ENCODE peak calls at places on chromosomes 12 and 14, in five cellular contexts. Y is SK-N-SH, C is cardiac muscle cell, U is lung, G is psoas muscle. A is an unnamed sample.

GRCh38 chr12:64633940-64634337 is 23.6 kb downstream of the RASSF3 start:
- DNase-seq in Y (no peak), C (peak; percentile 78), U (peak; percentile 60), G (no peak), A (peak; percentile 51)

GRCh38 chr12:131929530-131930456 is 717 bp downstream of the PUS1 start:
- DNase-seq in Y (peak; percentile 73), C (peak; percentile 20), U (no peak), G (peak; percentile 49), A (peak; percentile 12)

GRCh38 chr12:18432211-18432610 is 170.9 kb downstream of the PIK3C2G start:
- DNase-seq in Y (no peak), C (no peak), U (no peak), G (no peak), A (no peak)

GRCh38 chr14:69951263-69951662 is 72.0 kb downstream of the SMOC1 start:
- DNase-seq in Y (no peak), C (no peak), U (no peak), G (no peak), A (no peak)

GRCh38 chr14:103539056-103539825 is 10.2 kb downstream of the TRMT61A start:
- DNase-seq in Y (no peak), C (no peak), U (no peak), G (peak; percentile 48), A (no peak)

GRCh38 chr12:27272375-27273028 is 28.4 kb downstream of the STK38L start:
- DNase-seq in Y (no peak), C (no peak), U (no peak), G (no peak), A (no peak)

GRCh38 chr12:44873898-44874297 is 2.2 kb downstream of the NELL2 start:
- DNase-seq in Y (peak; percentile 20), C (peak; percentile 8), U (no peak), G (no peak), A (no peak)

GRCh38 chr12:130743606-130744005 is 27.5 kb upstream of the RIMBP2 start:
- DNase-seq in Y (no peak), C (no peak), U (no peak), G (no peak), A (no peak)

GRCh38 chr12:42589465-42590323 is at the start of gene PRICKLE1:
- DNase-seq in Y (peak; percentile 90), C (peak; percentile 72), U (no peak), G (peak; percentile 72), A (peak; percentile 53)

GRCh38 chr12:99529966-99530365 is 117.6 kb upstream of the GARIN6 start:
- DNase-seq in Y (no peak), C (no peak), U (no peak), G (no peak), A (peak; percentile 4)

GRCh38 chr14:84591827-84592540 is 938.0 kb upstream of the FLRT2 start:
- DNase-seq in Y (no peak), C (no peak), U (no peak), G (no peak), A (no peak)

GRCh38 chr12:131362290-131363211 is 348.3 kb upstream of the SFSWAP start:
- DNase-seq in Y (no peak), C (no peak), U (no peak), G (no peak), A (no peak)

GRCh38 chr12:100868487-100868886 is 73.9 kb downstream of the ANO4 start:
- DNase-seq in Y (no peak), C (peak; percentile 34), U (no peak), G (no peak), A (peak; percentile 51)

GRCh38 chr12:29088611-29089219 is 60.4 kb upstream of the FAR2 start:
- DNase-seq in Y (peak; percentile 22), C (peak; percentile 57), U (no peak), G (no peak), A (no peak)

GRCh38 chr14:74763803-74764531 is 851 bp downstream of the YLPM1 start:
- DNase-seq in Y (peak; percentile 28), C (peak; percentile 12), U (no peak), G (no peak), A (peak; percentile 65)

GRCh38 chr12:27031531-27031930 is 9.2 kb downstream of the MED21 start:
- DNase-seq in Y (no peak), C (no peak), U (no peak), G (no peak), A (no peak)

GRCh38 chr12:91381309-91381804 is 198.7 kb upstream of the DCN start:
- DNase-seq in Y (peak; percentile 63), C (peak; percentile 94), U (peak; percentile 54), G (no peak), A (peak; percentile 82)

GRCh38 chr14:55477680-55478079 is 37.3 kb upstream of the TBPL2 start:
- DNase-seq in Y (no peak), C (no peak), U (no peak), G (no peak), A (no peak)

GRCh38 chr12:124928095-124928911 is 13.9 kb upstream of the UBC start:
- DNase-seq in Y (no peak), C (peak; percentile 87), U (peak; percentile 88), G (peak; percentile 92), A (peak; percentile 99)

GRCh38 chr14:94638330-94638729 is 26.1 kb downstream of the SERPINA3 start:
- DNase-seq in Y (no peak), C (no peak), U (no peak), G (no peak), A (no peak)

GRCh38 chr12:1929241-1929984 is 11.0 kb upstream of the CACNA2D4 start:
- DNase-seq in Y (peak; percentile 10), C (no peak), U (no peak), G (peak; percentile 26), A (no peak)

GRCh38 chr12:112303004-112303403 is 79.2 kb downstream of the HECTD4 start:
- DNase-seq in Y (no peak), C (peak; percentile 81), U (no peak), G (no peak), A (peak; percentile 92)

GRCh38 chr12:28975564-28976340 is 173.3 kb upstream of the FAR2 start:
- DNase-seq in Y (no peak), C (no peak), U (no peak), G (no peak), A (no peak)

GRCh38 chr12:55996715-55997534 is at the start of gene SUOX:
- DNase-seq in Y (peak; percentile 96), C (peak; percentile 99), U (peak; percentile 97), G (peak; percentile 98), A (peak; percentile 71)

GRCh38 chr12:107329569-107330324 is 236.4 kb upstream of the CRY1 start:
- DNase-seq in Y (no peak), C (peak; percentile 25), U (no peak), G (no peak), A (peak; percentile 70)

GRCh38 chr14:64220466-64220865 is 73.7 kb downstream of the ESR2 start:
- DNase-seq in Y (no peak), C (peak; percentile 66), U (no peak), G (peak; percentile 94), A (no peak)
- H3K4me1 ChIP-seq in Y (no peaks in the 10 kb centered on the region), C (peaks cover 53% of the 10 kb centered on the region), U (peaks cover 11% of the 10 kb centered on the region), G (peaks cover 62% of the 10 kb centered on the region), A (no peaks in the 10 kb centered on the region)

GRCh38 chr12:23014749-23015148 is 389.8 kb downstream of the ETNK1 start:
- DNase-seq in Y (no peak), C (no peak), U (no peak), G (no peak), A (peak; percentile 34)
- TF ChIP-seq CTCF in Y (no peak), C (no peak), U (no peak), G (no peak), A (peak; percentile 48)

GRCh38 chr12:32134144-32134888 is 27.7 kb downstream of the BICD1 start:
- DNase-seq in Y (peak; percentile 47), C (peak; percentile 43), U (no peak), G (no peak), A (no peak)
- H3K27ac ChIP-seq in Y (peak overlapping the region; percentile 23), C (no peak overlapping the region), U (no peak overlapping the region), G (no peak overlapping the region), A (no peak overlapping the region)

DNA sequence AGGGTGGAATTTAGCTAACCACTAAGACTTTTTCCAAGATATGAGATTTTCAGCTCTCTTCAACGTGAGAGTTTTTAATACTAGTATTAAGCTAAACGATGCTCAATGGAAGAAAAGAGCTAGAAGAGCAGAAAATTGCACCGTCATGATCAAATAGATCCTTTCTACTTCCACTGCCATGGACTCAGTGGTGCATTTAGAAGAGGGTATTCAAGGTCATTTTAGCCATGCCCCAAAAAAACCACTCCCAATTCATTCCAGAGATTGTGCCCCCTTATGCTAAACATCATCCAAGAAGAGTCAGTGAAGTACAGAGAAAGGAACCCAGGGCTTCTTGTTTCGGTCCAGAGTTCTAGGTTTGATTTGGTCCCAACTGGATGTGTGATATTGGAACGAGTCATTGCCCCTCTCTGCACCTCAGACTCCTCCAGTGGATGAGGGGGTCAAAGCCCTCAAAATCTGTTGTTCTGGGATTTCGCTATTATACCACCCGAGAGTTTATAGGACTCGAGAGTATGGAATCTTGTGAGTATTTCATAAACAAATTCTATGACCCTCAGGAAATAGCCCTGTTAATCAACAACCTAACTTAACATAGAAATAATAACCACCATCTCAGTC is 55.2 kb downstream of the DAD1 start:
- DNase-seq in Y (no peak), C (no peak), U (no peak), G (no peak), A (no peak)
- H3K4me1 ChIP-seq in Y (peaks cover 31% of the 10 kb centered on the region), C (peaks cover 16% of the 10 kb centered on the region), U (peaks cover 9% of the 10 kb centered on the region), G (no peaks in the 10 kb centered on the region), A (peaks cover 15% of the 10 kb centered on the region)